ENCODE peak calls at places on chromosomes 11 and 22, in nine cellular contexts. P is cardiac muscle cell; T is testis; W is DND-41; O is OCI-LY7; V is esophagus squamous epithelium; C is CD4-positive, alpha-beta T cell; K is PC-3; F is suprapubic skin. A is an unnamed sample. For H3K9me3, the result is how much of the 10 kb centered on the place peaks cover.

GRCh38 chr11:10272132-10272531 is 21.9 kb downstream of the SBF2 start:
- DNase-seq in P (no peak), T (no peak), C (no peak), O (no peak), F (no peak), W (no peak), V (no peak), K (peak), A (peak)

GRCh38 chr11:18986744-18987143 is 47.5 kb upstream of the MRGPRX1 start:
- DNase-seq in K (peak), V (no peak), C (no peak), O (no peak), F (no peak), T (no peak), W (no peak), P (no peak), A (no peak)

GRCh38 chr11:46451759-46452158 is 60.2 kb upstream of the CHRM4 start:
- DNase-seq in F (no peak), W (no peak), P (no peak), K (no peak), V (no peak), T (no peak), C (no peak), O (no peak), A (no peak)

GRCh38 chr11:45182902-45183301 is 36.5 kb downstream of the PRDM11 start:
- DNase-seq in C (no peak), V (no peak), K (peak), T (peak), W (no peak), O (peak), F (no peak), P (peak), A (no peak)

GRCh38 chr22:19448076-19448607 is 631 bp upstream of the C22orf39 start:
- DNase-seq in T (peak), O (peak), C (no peak), V (no peak), K (peak), W (peak), F (no peak), P (peak), A (peak)

GRCh38 chr11:122044086-122044485 is 71.9 kb downstream of the BLID start:
- DNase-seq in T (no peak), K (peak), F (no peak), V (no peak), P (no peak), O (no peak), C (no peak), W (no peak), A (no peak)

GRCh38 chr11:68262544-68262827 is 9.3 kb downstream of the C11orf24 start:
- DNase-seq in O (no peak), W (no peak), V (no peak), F (no peak), T (no peak), P (no peak), K (no peak), C (no peak), A (no peak)

GRCh38 chr11:33445761-33446161 is 188.6 kb downstream of the HIPK3 start:
- DNase-seq in O (peak), V (no peak), P (no peak), C (no peak), K (peak), T (no peak), F (no peak), W (peak), A (peak)

GRCh38 chr11:121890377-121890776 is 225.6 kb downstream of the BLID start:
- DNase-seq in W (no peak), O (no peak), F (no peak), P (no peak), K (peak), T (no peak), C (no peak), V (no peak), A (peak)

GRCh38 chr11:113876074-113876797 is 864 bp upstream of the USP28 start:
- DNase-seq in O (peak), V (no peak), P (no peak), K (no peak), F (no peak), W (no peak), C (no peak), T (peak), A (no peak)

GRCh38 chr11:122235615-122236014 is 119.6 kb upstream of the BLID start:
- DNase-seq in W (no peak), C (no peak), F (no peak), T (no peak), V (no peak), K (peak), P (peak), O (no peak), A (peak)

GRCh38 chr11:41527530-41527929 is 68.1 kb upstream of the LRRC4C start:
- DNase-seq in F (no peak), W (no peak), C (no peak), K (no peak), P (no peak), T (no peak), O (no peak), V (no peak), A (no peak)
- H3K9me3 ChIP-seq in F (under half), W (under half), C (under half), K (under half), P (under half), T (under half), O (under half), V (under half), A (under half)

DNA sequence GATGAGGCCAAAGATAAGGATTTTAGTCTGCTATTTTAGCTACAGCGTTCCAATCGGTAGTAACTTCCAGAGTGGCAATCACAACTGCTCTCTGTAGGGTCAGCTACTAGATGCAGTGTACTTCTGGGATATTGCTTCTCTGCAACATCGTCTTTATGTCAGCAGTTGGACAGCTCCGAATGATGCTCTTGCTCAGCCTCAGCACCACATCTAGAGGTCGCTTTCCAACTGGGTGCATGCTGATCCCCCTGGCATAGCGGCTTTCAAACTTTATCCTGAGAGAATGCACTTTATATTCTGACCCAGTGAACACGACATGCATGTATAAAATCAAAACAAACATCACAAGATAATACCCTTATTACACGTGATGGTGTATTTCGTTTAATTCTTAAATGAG is 219.6 kb downstream of the C11orf87 start:
- DNase-seq in T (no peak), W (peak), C (no peak), V (no peak), F (no peak), O (no peak), P (peak), K (peak), A (peak)
- TF ChIP-seq CTCF in T (no peak), W (peak), C (no peak), V (no peak), F (no peak), O (no peak), P (peak), K (peak), A (no peak)

DNA sequence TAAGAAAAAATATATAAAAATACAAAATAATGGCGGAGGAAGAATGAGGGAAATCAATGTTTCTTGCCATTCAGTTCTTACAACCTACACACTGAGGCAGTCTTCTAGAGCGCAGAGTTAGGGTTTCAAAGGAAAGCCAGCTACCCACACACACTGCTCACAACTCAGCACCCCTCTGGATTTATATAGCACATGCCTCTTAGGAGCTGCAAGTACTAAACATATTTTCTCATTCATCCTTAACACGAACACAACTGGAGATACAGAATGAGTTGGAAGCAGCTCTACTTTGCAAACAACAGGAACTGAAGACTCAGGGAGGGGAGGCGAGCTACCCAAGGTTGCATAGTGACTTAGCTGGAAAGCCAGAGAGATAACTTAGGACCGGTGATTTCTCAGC is 293.8 kb downstream of the CTTN start:
- DNase-seq in F (no peak), V (no peak), C (no peak), T (no peak), P (no peak), K (no peak), W (no peak), O (no peak), A (no peak)
- H3K9me3 ChIP-seq in F (under half), V (under half), C (under half), T (under half), P (under half), K (under half), W (under half), O (under half), A (under half)

GRCh38 chr11:63938481-63939350 is at the start of gene NAA40:
- DNase-seq in P (peak), W (peak), K (peak), F (peak), C (peak), T (peak), O (peak), V (peak), A (peak)

GRCh38 chr11:63941901-63942300 is 3.1 kb downstream of the NAA40 start:
- DNase-seq in O (no peak), K (no peak), C (no peak), F (no peak), W (no peak), V (no peak), P (no peak), T (no peak), A (no peak)

GRCh38 chr11:63937713-63938480 is 905 bp upstream of the NAA40 start:
- DNase-seq in T (no peak), V (no peak), K (peak), F (no peak), W (no peak), C (no peak), P (no peak), O (peak), A (no peak)

GRCh38 chr11:63940786-63941185 is 2.0 kb downstream of the NAA40 start:
- DNase-seq in P (no peak), K (no peak), V (no peak), O (peak), F (no peak), W (no peak), T (no peak), C (no peak), A (no peak)

GRCh38 chr11:63939351-63939920 is 634 bp downstream of the NAA40 start:
- DNase-seq in W (no peak), P (peak), C (no peak), O (peak), V (no peak), T (peak), F (no peak), K (peak), A (no peak)
- TF ChIP-seq CTCF in W (no peak), P (no peak), C (no peak), O (no peak), V (no peak), T (no peak), F (no peak), K (no peak), A (no peak)

DNA sequence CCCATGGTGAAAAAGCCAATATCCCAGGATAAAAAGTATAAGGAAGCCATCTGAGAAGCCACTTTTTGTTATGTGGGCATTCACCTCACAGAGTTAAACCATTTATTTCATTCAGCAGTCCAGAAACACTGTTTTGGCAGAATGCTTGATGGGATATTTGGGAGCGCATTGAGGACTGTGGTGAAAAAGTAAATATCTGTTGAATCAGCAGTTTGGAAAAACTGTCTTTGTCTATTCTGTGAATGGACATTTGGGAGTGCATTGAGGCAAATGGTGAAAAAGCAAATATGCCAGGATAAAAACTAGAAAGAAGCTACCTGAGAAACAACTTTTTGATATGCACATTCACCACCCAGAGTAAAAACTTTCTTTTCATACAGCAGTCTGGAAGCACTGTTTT is 276.2 kb upstream of the TRIM48 start:
- DNase-seq in K (no peak), F (no peak), C (no peak), P (no peak), V (no peak), W (no peak), O (no peak), T (no peak), A (no peak)
- H3K9me3 ChIP-seq in K (half or more), F (under half), C (under half), P (under half), V (under half), W (under half), O (under half), T (under half), A (under half)

A was measured in fibroblast of lung.